ENCODE peak calls at places on chromosome 10, in ten cellular contexts. One of them, this sample, is unnamed.

GRCh38 chr10:104445359-104445758 is 91.7 kb downstream of the CFAP58 start:
- DNase-seq in RWPE1: peak
- DNase-seq in WTC11: no peak
- DNase-seq in C1 segment of cervical spinal cord: no peak
- DNase-seq in T follicular helper cell: no peak
- DNase-seq in ureter: no peak
- DNase-seq in stimulated activated naive CD8-positive, alpha-beta T cell treated with anti-CD3 and anti-CD28 coated beads, Interleukin-15, amount 100 ng/mL, for 72 hours: no peak
- DNase-seq in upper lobe of right lung: no peak
- DNase-seq in lower lobe of right lung: no peak
- DNase-seq in RPMI8226: no peak
- DNase-seq in this sample: no peak

GRCh38 chr10:118551535-118552100 is 43.8 kb downstream of the PRLHR start:
- DNase-seq in RWPE1: no peak
- DNase-seq in WTC11: no peak
- DNase-seq in C1 segment of cervical spinal cord: no peak
- DNase-seq in T follicular helper cell: no peak
- DNase-seq in ureter: no peak
- DNase-seq in stimulated activated naive CD8-positive, alpha-beta T cell treated with anti-CD3 and anti-CD28 coated beads, Interleukin-15, amount 100 ng/mL, for 72 hours: no peak
- DNase-seq in upper lobe of right lung: no peak
- DNase-seq in lower lobe of right lung: no peak
- DNase-seq in RPMI8226: no peak
- DNase-seq in this sample: no peak

GRCh38 chr10:8981277-8981676 is 926.8 kb downstream of the GATA3 start:
- DNase-seq in RWPE1: no peak
- DNase-seq in WTC11: no peak
- DNase-seq in C1 segment of cervical spinal cord: no peak
- DNase-seq in T follicular helper cell: no peak
- DNase-seq in ureter: no peak
- DNase-seq in stimulated activated naive CD8-positive, alpha-beta T cell treated with anti-CD3 and anti-CD28 coated beads, Interleukin-15, amount 100 ng/mL, for 72 hours: no peak
- DNase-seq in upper lobe of right lung: no peak
- DNase-seq in lower lobe of right lung: no peak
- DNase-seq in RPMI8226: no peak
- DNase-seq in this sample: no peak

GRCh38 chr10:123583639-123584418 is 82.3 kb upstream of the GPR26 start:
- DNase-seq in RWPE1: peak
- DNase-seq in WTC11: peak
- DNase-seq in C1 segment of cervical spinal cord: peak
- DNase-seq in T follicular helper cell: no peak
- DNase-seq in ureter: peak
- DNase-seq in stimulated activated naive CD8-positive, alpha-beta T cell treated with anti-CD3 and anti-CD28 coated beads, Interleukin-15, amount 100 ng/mL, for 72 hours: peak
- DNase-seq in upper lobe of right lung: peak
- DNase-seq in lower lobe of right lung: peak
- DNase-seq in RPMI8226: peak
- DNase-seq in this sample: peak

GRCh38 chr10:79088176-79088575 is 19.4 kb downstream of the ZMIZ1 start:
- DNase-seq in RWPE1: peak
- DNase-seq in WTC11: no peak
- DNase-seq in C1 segment of cervical spinal cord: peak
- DNase-seq in T follicular helper cell: no peak
- DNase-seq in ureter: peak
- DNase-seq in stimulated activated naive CD8-positive, alpha-beta T cell treated with anti-CD3 and anti-CD28 coated beads, Interleukin-15, amount 100 ng/mL, for 72 hours: no peak
- DNase-seq in upper lobe of right lung: peak
- DNase-seq in lower lobe of right lung: peak
- DNase-seq in RPMI8226: no peak
- DNase-seq in this sample: no peak

GRCh38 chr10:92972066-92972870 is 88.3 kb upstream of the CYP26C1 start:
- DNase-seq in RWPE1: peak
- DNase-seq in WTC11: no peak
- DNase-seq in C1 segment of cervical spinal cord: no peak
- DNase-seq in T follicular helper cell: no peak
- DNase-seq in ureter: no peak
- DNase-seq in stimulated activated naive CD8-positive, alpha-beta T cell treated with anti-CD3 and anti-CD28 coated beads, Interleukin-15, amount 100 ng/mL, for 72 hours: no peak
- DNase-seq in upper lobe of right lung: no peak
- DNase-seq in lower lobe of right lung: no peak
- DNase-seq in RPMI8226: no peak
- DNase-seq in this sample: no peak

GRCh38 chr10:59905066-59905734 is 1.2 kb downstream of the CCDC6 start:
- DNase-seq in RWPE1: no peak
- DNase-seq in WTC11: peak
- DNase-seq in C1 segment of cervical spinal cord: no peak
- DNase-seq in T follicular helper cell: no peak
- DNase-seq in ureter: peak
- DNase-seq in stimulated activated naive CD8-positive, alpha-beta T cell treated with anti-CD3 and anti-CD28 coated beads, Interleukin-15, amount 100 ng/mL, for 72 hours: peak
- DNase-seq in upper lobe of right lung: peak
- DNase-seq in lower lobe of right lung: peak
- DNase-seq in RPMI8226: peak
- DNase-seq in this sample: peak

GRCh38 chr10:21797984-21798765 is 205.4 kb downstream of the DNAJC1 start:
- DNase-seq in RWPE1: no peak
- DNase-seq in WTC11: no peak
- DNase-seq in C1 segment of cervical spinal cord: no peak
- DNase-seq in T follicular helper cell: no peak
- DNase-seq in ureter: no peak
- DNase-seq in stimulated activated naive CD8-positive, alpha-beta T cell treated with anti-CD3 and anti-CD28 coated beads, Interleukin-15, amount 100 ng/mL, for 72 hours: no peak
- DNase-seq in upper lobe of right lung: no peak
- DNase-seq in lower lobe of right lung: no peak
- DNase-seq in RPMI8226: no peak
- DNase-seq in this sample: no peak